ENCODE peak calls at places on chromosomes 1 and 21, in five cellular contexts. One of them, this sample, is unnamed.
A peak's percentile ranks its signal among the peaks of the same experiment; 100 is the strongest.

GRCh38 chr1:18681423-18681835 is 50.8 kb downstream of the PAX7 start:
- DNase-seq in tibial artery: no peak
- DNase-seq in right lobe of liver: no peak
- DNase-seq in GM23248: peak; percentile 52
- DNase-seq in K562: peak; percentile 61
- DNase-seq in this sample: no peak

GRCh38 chr21:30256100-30256499 is 26.6 kb downstream of the KRTAP24-1 start:
- DNase-seq in K562: no peak
- DNase-seq in tibial artery: no peak
- DNase-seq in GM23248: no peak
- DNase-seq in right lobe of liver: no peak
- DNase-seq in this sample: no peak

GRCh38 chr1:232795497-232796068 is 9.6 kb upstream of the MAP10 start:
- DNase-seq in tibial artery: no peak
- DNase-seq in GM23248: no peak
- DNase-seq in right lobe of liver: no peak
- DNase-seq in K562: no peak
- DNase-seq in this sample: no peak

GRCh38 chr1:157269656-157270375 is 131.6 kb upstream of the ETV3 start:
- DNase-seq in tibial artery: no peak
- DNase-seq in K562: no peak
- DNase-seq in right lobe of liver: peak; percentile 64
- DNase-seq in GM23248: no peak
- DNase-seq in this sample: no peak

GRCh38 chr1:17601643-17602382 is 62.3 kb downstream of the ARHGEF10L start:
- DNase-seq in tibial artery: no peak
- DNase-seq in GM23248: no peak
- DNase-seq in right lobe of liver: no peak
- DNase-seq in K562: peak; percentile 57
- DNase-seq in this sample: no peak

GRCh38 chr1:31871703-31872102 is 55.9 kb upstream of the SPOCD1 start:
- DNase-seq in right lobe of liver: peak; percentile 1
- DNase-seq in tibial artery: no peak
- DNase-seq in GM23248: no peak
- DNase-seq in K562: no peak
- DNase-seq in this sample: no peak

GRCh38 chr1:1213153-1213918 is 617 bp downstream of the TNFRSF4 start:
- DNase-seq in right lobe of liver: no peak
- DNase-seq in tibial artery: no peak
- DNase-seq in GM23248: no peak
- DNase-seq in K562: no peak
- DNase-seq in this sample: no peak

GRCh38 chr21:14952916-14953315 is 111.9 kb downstream of the NRIP1 start:
- DNase-seq in K562: no peak
- DNase-seq in GM23248: no peak
- DNase-seq in right lobe of liver: no peak
- DNase-seq in tibial artery: no peak
- DNase-seq in this sample: no peak

GRCh38 chr1:229536982-229537381 is 21.5 kb downstream of the ABCB10 start:
- DNase-seq in right lobe of liver: no peak
- DNase-seq in tibial artery: no peak
- DNase-seq in K562: no peak
- DNase-seq in GM23248: no peak
- DNase-seq in this sample: no peak

GRCh38 chr1:50968884-50969610 is 998 bp upstream of the CDKN2C start:
- DNase-seq in right lobe of liver: peak; percentile 69
- DNase-seq in GM23248: peak; percentile 73
- DNase-seq in K562: no peak
- DNase-seq in tibial artery: peak; percentile 56
- DNase-seq in this sample: peak; percentile 9

GRCh38 chr1:202571719-202572339 is 138.4 kb downstream of the SYT2 start:
- DNase-seq in tibial artery: no peak
- DNase-seq in GM23248: peak; percentile 66
- DNase-seq in right lobe of liver: no peak
- DNase-seq in K562: peak; percentile 72
- DNase-seq in this sample: no peak

GRCh38 chr21:26587621-26588260 is 14.7 kb upstream of the CYYR1 start:
- DNase-seq in GM23248: peak; percentile 74
- DNase-seq in tibial artery: no peak
- DNase-seq in right lobe of liver: no peak
- DNase-seq in K562: no peak
- DNase-seq in this sample: no peak

GRCh38 chr21:33767236-33767635 is 124.9 kb downstream of the ITSN1 start:
- DNase-seq in tibial artery: no peak
- DNase-seq in right lobe of liver: no peak
- DNase-seq in K562: no peak
- DNase-seq in GM23248: peak; percentile 63
- DNase-seq in this sample: no peak

GRCh38 chr1:170734412-170735175 is 70.7 kb downstream of the PRRX1 start:
- DNase-seq in right lobe of liver: no peak
- DNase-seq in tibial artery: no peak
- DNase-seq in K562: no peak
- DNase-seq in GM23248: peak; percentile 64
- DNase-seq in this sample: no peak

GRCh38 chr1:45785583-45785982 is 17.8 kb upstream of the MAST2 start:
- DNase-seq in K562: no peak
- DNase-seq in GM23248: no peak
- DNase-seq in right lobe of liver: no peak
- DNase-seq in tibial artery: no peak
- DNase-seq in this sample: no peak

GRCh38 chr1:41662061-41662655 is 177.7 kb upstream of the EDN2 start:
- DNase-seq in tibial artery: peak; percentile 69
- DNase-seq in right lobe of liver: no peak
- DNase-seq in K562: no peak
- DNase-seq in GM23248: peak; percentile 90
- DNase-seq in this sample: peak; percentile 42

GRCh38 chr1:63112155-63112914 is 210.0 kb upstream of the FOXD3 start:
- DNase-seq in GM23248: peak; percentile 87
- DNase-seq in tibial artery: no peak
- DNase-seq in right lobe of liver: no peak
- DNase-seq in K562: no peak
- DNase-seq in this sample: no peak

GRCh38 chr1:156476501-156477298 is 23.9 kb downstream of the MEF2D start:
- DNase-seq in GM23248: peak; percentile 76
- DNase-seq in K562: peak; percentile 24
- DNase-seq in tibial artery: peak; percentile 62
- DNase-seq in right lobe of liver: no peak
- DNase-seq in this sample: no peak

GRCh38 chr1:47895436-47895835 is 101.7 kb downstream of the TRABD2B start:
- DNase-seq in right lobe of liver: peak; percentile 59
- DNase-seq in K562: no peak
- DNase-seq in tibial artery: no peak
- DNase-seq in GM23248: no peak
- DNase-seq in this sample: no peak

GRCh38 chr1:23646086-23646485 is 45.5 kb upstream of the RPL11 start:
- DNase-seq in right lobe of liver: no peak
- DNase-seq in GM23248: peak; percentile 21
- DNase-seq in tibial artery: no peak
- DNase-seq in K562: no peak
- DNase-seq in this sample: no peak

GRCh38 chr1:38962113-38962512 is 20.5 kb upstream of the RHBDL2 start:
- DNase-seq in right lobe of liver: no peak
- DNase-seq in K562: no peak
- DNase-seq in GM23248: peak; percentile 95
- DNase-seq in tibial artery: no peak
- DNase-seq in this sample: no peak

GRCh38 chr1:11787251-11787803 is 18.4 kb downstream of the MTHFR start:
- DNase-seq in K562: peak; percentile 70
- DNase-seq in tibial artery: peak; percentile 77
- DNase-seq in right lobe of liver: no peak
- DNase-seq in GM23248: peak; percentile 68
- DNase-seq in this sample: peak; percentile 57

GRCh38 chr1:113515498-113515897 is 125.2 kb downstream of the MAGI3 start:
- DNase-seq in K562: no peak
- DNase-seq in right lobe of liver: no peak
- DNase-seq in GM23248: no peak
- DNase-seq in tibial artery: no peak
- DNase-seq in this sample: no peak

GRCh38 chr1:201633811-201634210 is 94.9 kb downstream of the NAV1 start:
- DNase-seq in right lobe of liver: no peak
- DNase-seq in GM23248: peak; percentile 38
- DNase-seq in K562: no peak
- DNase-seq in tibial artery: no peak
- DNase-seq in this sample: no peak

GRCh38 chr1:150560011-150560438 is 10.8 kb downstream of the ADAMTSL4 start:
- DNase-seq in right lobe of liver: peak; percentile 85
- DNase-seq in tibial artery: peak; percentile 79
- DNase-seq in GM23248: peak; percentile 68
- DNase-seq in K562: peak; percentile 84
- DNase-seq in this sample: peak; percentile 85

GRCh38 chr1:194940336-194940735 is 1667.9 kb downstream of the KCNT2 start:
- DNase-seq in tibial artery: no peak
- DNase-seq in right lobe of liver: no peak
- DNase-seq in K562: no peak
- DNase-seq in GM23248: no peak
- DNase-seq in this sample: no peak

GRCh38 chr21:35677298-35677841 is 383.0 kb downstream of the SETD4 start:
- DNase-seq in K562: no peak
- DNase-seq in GM23248: no peak
- DNase-seq in right lobe of liver: peak; percentile 52
- DNase-seq in tibial artery: no peak
- DNase-seq in this sample: no peak

GRCh38 chr21:35674895-35675470 is 385.3 kb downstream of the SETD4 start:
- DNase-seq in K562: no peak
- DNase-seq in right lobe of liver: no peak
- DNase-seq in GM23248: peak; percentile 8
- DNase-seq in tibial artery: no peak
- DNase-seq in this sample: no peak

GRCh38 chr21:35682874-35683549 is 377.3 kb downstream of the SETD4 start:
- DNase-seq in tibial artery: no peak
- DNase-seq in GM23248: no peak
- DNase-seq in right lobe of liver: no peak
- DNase-seq in K562: no peak
- DNase-seq in this sample: no peak

GRCh38 chr21:35674272-35674671 is 386.1 kb downstream of the SETD4 start:
- DNase-seq in K562: no peak
- DNase-seq in tibial artery: no peak
- DNase-seq in right lobe of liver: no peak
- DNase-seq in GM23248: no peak
- DNase-seq in this sample: no peak

GRCh38 chr21:35678393-35678792 is 381.9 kb downstream of the SETD4 start:
- DNase-seq in tibial artery: no peak
- DNase-seq in right lobe of liver: no peak
- DNase-seq in K562: no peak
- DNase-seq in GM23248: no peak
- DNase-seq in this sample: no peak
- H3K4me3 ChIP-seq in tibial artery: no peak overlapping the region
- H3K4me3 ChIP-seq in right lobe of liver: no peak overlapping the region
- H3K4me3 ChIP-seq in K562: no peak overlapping the region
- H3K4me3 ChIP-seq in GM23248: no peak overlapping the region
- H3K4me3 ChIP-seq in this sample: no peak overlapping the region

DNA sequence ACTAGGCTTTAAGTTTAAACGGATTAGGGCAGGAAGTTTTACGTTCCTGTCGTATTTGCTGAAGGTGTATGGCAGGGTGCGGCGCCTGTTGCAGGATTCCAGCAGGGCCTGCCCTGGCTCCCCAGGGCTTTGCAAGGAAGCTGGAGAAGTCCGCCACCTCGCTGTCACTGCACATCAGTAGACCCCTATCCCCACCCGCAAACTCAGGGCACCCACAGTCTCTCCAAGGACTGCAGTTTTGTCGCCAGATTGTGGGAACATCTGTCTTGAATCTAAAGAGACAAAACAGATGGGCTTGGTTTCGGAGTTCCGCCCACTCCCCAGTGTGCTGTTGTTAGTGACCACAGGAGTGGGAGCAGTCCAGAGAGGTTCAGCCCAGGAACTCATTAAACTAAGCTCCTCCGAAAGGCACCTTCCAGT is 110.9 kb downstream of the CDC7 start:
- DNase-seq in tibial artery: no peak
- DNase-seq in right lobe of liver: no peak
- DNase-seq in K562: no peak
- DNase-seq in GM23248: peak; percentile 44
- DNase-seq in this sample: no peak
- H3K27ac ChIP-seq in tibial artery: no peak overlapping the region
- H3K27ac ChIP-seq in right lobe of liver: no peak overlapping the region
- H3K27ac ChIP-seq in K562: no peak overlapping the region
- H3K27ac ChIP-seq in GM23248: peak overlapping the region; percentile 80
- H3K27ac ChIP-seq in this sample: peak overlapping the region; percentile 51

DNA sequence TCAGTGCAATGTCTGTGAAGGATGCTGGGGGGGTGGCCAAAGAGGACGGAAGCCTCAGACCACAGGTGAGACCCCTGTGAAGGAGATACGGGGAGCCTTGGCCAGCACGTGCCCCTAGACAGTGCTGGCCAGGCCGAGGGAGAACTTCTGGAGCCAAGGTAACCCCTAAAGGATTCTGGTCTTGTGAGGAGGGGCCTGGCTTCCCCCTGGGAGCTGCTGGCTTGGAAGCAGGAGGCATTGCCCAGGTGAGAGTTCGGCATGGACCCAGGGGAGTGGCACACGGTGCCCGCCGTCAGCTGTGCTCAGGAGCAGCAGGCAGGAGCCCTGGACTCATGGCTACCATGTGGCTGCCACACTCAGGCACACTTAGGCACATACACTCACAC is 1.3 kb upstream of the COL6A2 start:
- DNase-seq in right lobe of liver: no peak
- DNase-seq in K562: no peak
- DNase-seq in tibial artery: no peak
- DNase-seq in GM23248: no peak
- DNase-seq in this sample: peak; percentile 3
- H3K4me3 ChIP-seq in right lobe of liver: no peak overlapping the region
- H3K4me3 ChIP-seq in K562: no peak overlapping the region
- H3K4me3 ChIP-seq in tibial artery: no peak overlapping the region
- H3K4me3 ChIP-seq in GM23248: no peak overlapping the region
- H3K4me3 ChIP-seq in this sample: no peak overlapping the region

GRCh38 chr1:234212764-234213406 is 160.4 kb upstream of the COA6 start:
- DNase-seq in K562: peak; percentile 45
- DNase-seq in GM23248: peak; percentile 53
- DNase-seq in tibial artery: no peak
- DNase-seq in right lobe of liver: no peak
- DNase-seq in this sample: no peak

GRCh38 chr1:234216116-234216703 is 157.0 kb upstream of the COA6 start:
- DNase-seq in GM23248: no peak
- DNase-seq in tibial artery: no peak
- DNase-seq in K562: no peak
- DNase-seq in right lobe of liver: no peak
- DNase-seq in this sample: no peak

GRCh38 chr1:234214129-234214910 is 158.9 kb upstream of the COA6 start:
- DNase-seq in K562: no peak
- DNase-seq in tibial artery: peak; percentile 33
- DNase-seq in GM23248: peak; percentile 63
- DNase-seq in right lobe of liver: no peak
- DNase-seq in this sample: no peak

GRCh38 chr1:234214911-234215892 is 158.1 kb upstream of the COA6 start:
- DNase-seq in GM23248: no peak
- DNase-seq in right lobe of liver: no peak
- DNase-seq in K562: no peak
- DNase-seq in tibial artery: no peak
- DNase-seq in this sample: no peak

GRCh38 chr1:234213576-234214128 is 159.6 kb upstream of the COA6 start:
- DNase-seq in tibial artery: no peak
- DNase-seq in GM23248: peak; percentile 28
- DNase-seq in right lobe of liver: no peak
- DNase-seq in K562: no peak
- DNase-seq in this sample: no peak
- H3K27ac ChIP-seq in tibial artery: no peak overlapping the region
- H3K27ac ChIP-seq in GM23248: no peak overlapping the region
- H3K27ac ChIP-seq in right lobe of liver: no peak overlapping the region
- H3K27ac ChIP-seq in K562: no peak overlapping the region
- H3K27ac ChIP-seq in this sample: no peak overlapping the region

GRCh38 chr21:16588433-16588860 is 858.7 kb downstream of the USP25 start:
- DNase-seq in right lobe of liver: peak; percentile 46
- DNase-seq in K562: no peak
- DNase-seq in GM23248: peak; percentile 96
- DNase-seq in tibial artery: peak; percentile 78
- DNase-seq in this sample: peak; percentile 56
- H3K4me3 ChIP-seq in right lobe of liver: peak overlapping the region; percentile 13
- H3K4me3 ChIP-seq in K562: no peak overlapping the region
- H3K4me3 ChIP-seq in GM23248: peak overlapping the region; percentile 80
- H3K4me3 ChIP-seq in tibial artery: peak overlapping the region; percentile 56
- H3K4me3 ChIP-seq in this sample: peak overlapping the region; percentile 48